ENCODE peak calls at places on chromosomes 11 and 22, in six cellular contexts. One of them, this sample, is unnamed.

GRCh38 chr11:73320786-73321325 is 12.8 kb downstream of the ARHGEF17 start:
- DNase-seq in lung microvascular endothelial cell: no peak
- DNase-seq in mucosa of descending colon: no peak
- DNase-seq in H4: no peak
- DNase-seq in NCI-H2029 treated with DMSO at 0.1 percent for 48 hours: no peak
- DNase-seq in Right ventricle myocardium superior: no peak
- DNase-seq in this sample: no peak

GRCh38 chr11:108616549-108616948 is 23.0 kb upstream of the EXPH5 start:
- DNase-seq in NCI-H2029 treated with DMSO at 0.1 percent for 48 hours: no peak
- DNase-seq in mucosa of descending colon: no peak
- DNase-seq in lung microvascular endothelial cell: peak; percentile 64
- DNase-seq in H4: peak; percentile 74
- DNase-seq in Right ventricle myocardium superior: no peak
- DNase-seq in this sample: no peak

GRCh38 chr22:30747493-30747892 is 52.8 kb downstream of the OSBP2 start:
- DNase-seq in NCI-H2029 treated with DMSO at 0.1 percent for 48 hours: no peak
- DNase-seq in Right ventricle myocardium superior: no peak
- DNase-seq in lung microvascular endothelial cell: no peak
- DNase-seq in H4: no peak
- DNase-seq in mucosa of descending colon: peak; percentile 70
- DNase-seq in this sample: no peak

GRCh38 chr11:12207384-12208150 is 97.2 kb downstream of the MICAL2 start:
- DNase-seq in NCI-H2029 treated with DMSO at 0.1 percent for 48 hours: no peak
- DNase-seq in mucosa of descending colon: peak; percentile 70
- DNase-seq in Right ventricle myocardium superior: no peak
- DNase-seq in H4: no peak
- DNase-seq in lung microvascular endothelial cell: no peak
- DNase-seq in this sample: no peak

GRCh38 chr11:118353084-118353710 is 6.2 kb upstream of the UBE4A start:
- DNase-seq in H4: no peak
- DNase-seq in lung microvascular endothelial cell: peak; percentile 39
- DNase-seq in mucosa of descending colon: no peak
- DNase-seq in Right ventricle myocardium superior: no peak
- DNase-seq in NCI-H2029 treated with DMSO at 0.1 percent for 48 hours: no peak
- DNase-seq in this sample: no peak

GRCh38 chr11:14907411-14908213 is 15.6 kb upstream of the CYP2R1 start:
- DNase-seq in H4: peak; percentile 70
- DNase-seq in lung microvascular endothelial cell: peak; percentile 75
- DNase-seq in mucosa of descending colon: peak; percentile 94
- DNase-seq in Right ventricle myocardium superior: peak; percentile 90
- DNase-seq in NCI-H2029 treated with DMSO at 0.1 percent for 48 hours: peak; percentile 50
- DNase-seq in this sample: no peak

GRCh38 chr11:61141601-61142028 is 19.6 kb downstream of the VPS37C start:
- DNase-seq in mucosa of descending colon: peak; percentile 97
- DNase-seq in Right ventricle myocardium superior: peak; percentile 60
- DNase-seq in NCI-H2029 treated with DMSO at 0.1 percent for 48 hours: peak; percentile 69
- DNase-seq in H4: no peak
- DNase-seq in lung microvascular endothelial cell: no peak
- DNase-seq in this sample: no peak

GRCh38 chr11:50037282-50037681 is 4.6 kb downstream of the OR4C45 start:
- DNase-seq in Right ventricle myocardium superior: no peak
- DNase-seq in NCI-H2029 treated with DMSO at 0.1 percent for 48 hours: no peak
- DNase-seq in mucosa of descending colon: no peak
- DNase-seq in H4: no peak
- DNase-seq in lung microvascular endothelial cell: no peak
- DNase-seq in this sample: no peak